ENCODE peak calls at places on chromosome 1, in nine cellular contexts. D is H1, N is ovary, Z is esophagus squamous epithelium, E is prostate gland, X is adrenal gland, U is body of pancreas, C is heart left ventricle, R is upper lobe of left lung. S is an unnamed sample.

GRCh38 chr1:145942891-145943290 is 14.9 kb downstream of the LIX1L start:
- DNase-seq in C (no peak), R (no peak), X (no peak), E (no peak), N (no peak), Z (no peak), D (no peak), U (no peak), S (no peak)

GRCh38 chr1:31955917-31956736 is 18.0 kb upstream of the PTP4A2 start:
- DNase-seq in C (peak; percentile 74), U (peak; percentile 80), R (no peak), D (no peak), Z (peak; percentile 57), N (peak; percentile 80), X (peak; percentile 84), E (peak; percentile 78), S (peak; percentile 86)

GRCh38 chr1:166237675-166238074 is 70.9 kb upstream of the FAM78B start:
- DNase-seq in C (no peak), D (no peak), Z (no peak), U (no peak), X (no peak), E (no peak), N (no peak), R (no peak), S (no peak)

GRCh38 chr1:58409826-58410225 is 136.7 kb downstream of the OMA1 start:
- DNase-seq in E (peak; percentile 5), R (no peak), D (no peak), N (no peak), U (no peak), X (no peak), C (no peak), Z (no peak), S (no peak)

GRCh38 chr1:219189021-219189824 is 15.5 kb downstream of the LYPLAL1 start:
- DNase-seq in C (no peak), X (no peak), R (no peak), D (no peak), U (no peak), N (no peak), E (no peak), Z (no peak), S (no peak)

GRCh38 chr1:109499661-109500536 is 6.0 kb downstream of the CYB561D1 start:
- DNase-seq in N (no peak), Z (no peak), E (no peak), D (no peak), X (no peak), C (no peak), U (peak; percentile 54), R (no peak), S (peak; percentile 67)

GRCh38 chr1:184626076-184627011 is 128.3 kb downstream of the EDEM3 start:
- DNase-seq in E (no peak), D (no peak), Z (no peak), X (peak; percentile 49), C (peak; percentile 43), R (no peak), U (no peak), N (peak; percentile 57), S (no peak)

GRCh38 chr1:27342778-27343638 is 1.2 kb downstream of the SYTL1 start:
- DNase-seq in X (no peak), C (no peak), D (no peak), E (peak; percentile 81), R (peak; percentile 87), N (no peak), Z (no peak), U (peak; percentile 88), S (no peak)

GRCh38 chr1:162690672-162691434 is 58.6 kb downstream of the DDR2 start:
- DNase-seq in D (peak; percentile 36), E (peak; percentile 68), Z (no peak), U (no peak), N (peak; percentile 57), R (no peak), X (peak; percentile 64), C (no peak), S (no peak)

GRCh38 chr1:77021637-77022036 is 154.4 kb downstream of the ST6GALNAC5 start:
- DNase-seq in Z (no peak), C (no peak), U (no peak), N (no peak), D (no peak), R (no peak), X (no peak), E (no peak), S (no peak)

GRCh38 chr1:33295023-33295422 is 25.9 kb downstream of the A3GALT2 start:
- DNase-seq in D (no peak), E (no peak), X (no peak), Z (no peak), U (peak; percentile 10), C (no peak), N (peak; percentile 48), R (peak; percentile 74), S (no peak)

GRCh38 chr1:33296082-33296458 is 24.8 kb downstream of the A3GALT2 start:
- DNase-seq in N (peak; percentile 24), R (no peak), C (no peak), E (no peak), U (peak; percentile 8), X (no peak), Z (no peak), D (no peak), S (no peak)

GRCh38 chr1:33294071-33295010 is 26.6 kb downstream of the A3GALT2 start:
- DNase-seq in Z (no peak), N (peak; percentile 28), U (peak; percentile 11), R (no peak), E (no peak), C (no peak), D (no peak), X (no peak), S (no peak)

GRCh38 chr1:33296824-33297223 is 24.1 kb downstream of the A3GALT2 start:
- DNase-seq in Z (no peak), U (peak; percentile 4), C (no peak), R (no peak), N (peak; percentile 15), E (no peak), X (no peak), D (no peak), S (no peak)

GRCh38 chr1:33295450-33296081 is 25.3 kb downstream of the A3GALT2 start:
- DNase-seq in U (peak; percentile 88), Z (no peak), E (peak; percentile 87), X (peak; percentile 87), N (peak; percentile 93), C (peak; percentile 81), R (no peak), D (peak; percentile 59), S (peak; percentile 92)
- TF ChIP-seq POLR2A in U (no peak), Z (no peak), E (no peak), X (no peak), N (peak; percentile 28), C (no peak), R (no peak), D (no peak), S (no peak)

DNA sequence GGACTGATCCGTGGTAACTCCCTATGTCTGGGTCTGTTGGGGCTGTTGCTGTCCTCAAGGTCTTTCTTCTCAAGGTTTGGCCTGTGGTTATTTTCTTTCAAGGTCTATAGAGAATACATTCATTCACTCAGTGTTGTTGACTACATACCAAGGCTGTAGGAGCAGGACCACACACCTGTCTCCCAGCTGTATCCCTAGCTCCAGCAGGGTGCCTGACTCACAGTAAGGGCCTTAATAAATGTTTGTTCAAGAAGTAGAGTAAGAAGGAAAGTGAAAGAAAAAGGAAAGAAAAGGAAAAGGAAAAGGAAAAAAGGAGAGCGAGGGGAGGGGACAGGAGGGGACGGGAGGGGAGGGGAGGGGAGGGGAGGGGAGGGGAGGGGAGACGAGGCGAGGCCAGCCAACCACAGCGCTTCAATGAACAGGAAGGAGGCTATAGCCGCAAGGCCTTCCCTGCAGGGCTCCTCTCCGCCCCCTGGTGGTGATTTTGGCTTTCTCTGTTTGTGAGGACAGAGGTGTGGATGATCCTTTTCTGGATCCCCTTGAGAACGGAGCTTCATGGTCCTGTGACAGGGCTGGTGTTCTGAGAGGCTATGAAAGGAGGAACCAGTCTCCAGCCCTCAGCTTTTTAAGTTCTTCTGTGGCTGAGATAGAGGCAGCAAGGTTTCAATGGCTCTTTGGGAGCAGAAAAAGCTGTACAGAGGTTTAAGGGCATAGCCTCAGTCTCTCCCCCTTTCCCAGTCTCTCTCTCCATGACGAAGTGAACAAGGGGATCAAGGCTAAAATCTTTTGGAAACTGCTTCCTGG is 30.6 kb upstream of the LCE5A start:
- DNase-seq in X (peak; percentile 24), C (no peak), Z (no peak), D (no peak), U (peak; percentile 34), N (no peak), E (no peak), R (no peak), S (peak; percentile 77)
- H3K9me3 ChIP-seq in X (no peaks in the 10 kb centered on the region), C (peaks cover 19% of the 10 kb centered on the region), Z (peaks cover 21% of the 10 kb centered on the region), D (peaks cover 66% of the 10 kb centered on the region), U (no peaks in the 10 kb centered on the region), N (no peaks in the 10 kb centered on the region), E (no peaks in the 10 kb centered on the region), R (peaks cover 3% of the 10 kb centered on the region), S (no peaks in the 10 kb centered on the region)

DNA sequence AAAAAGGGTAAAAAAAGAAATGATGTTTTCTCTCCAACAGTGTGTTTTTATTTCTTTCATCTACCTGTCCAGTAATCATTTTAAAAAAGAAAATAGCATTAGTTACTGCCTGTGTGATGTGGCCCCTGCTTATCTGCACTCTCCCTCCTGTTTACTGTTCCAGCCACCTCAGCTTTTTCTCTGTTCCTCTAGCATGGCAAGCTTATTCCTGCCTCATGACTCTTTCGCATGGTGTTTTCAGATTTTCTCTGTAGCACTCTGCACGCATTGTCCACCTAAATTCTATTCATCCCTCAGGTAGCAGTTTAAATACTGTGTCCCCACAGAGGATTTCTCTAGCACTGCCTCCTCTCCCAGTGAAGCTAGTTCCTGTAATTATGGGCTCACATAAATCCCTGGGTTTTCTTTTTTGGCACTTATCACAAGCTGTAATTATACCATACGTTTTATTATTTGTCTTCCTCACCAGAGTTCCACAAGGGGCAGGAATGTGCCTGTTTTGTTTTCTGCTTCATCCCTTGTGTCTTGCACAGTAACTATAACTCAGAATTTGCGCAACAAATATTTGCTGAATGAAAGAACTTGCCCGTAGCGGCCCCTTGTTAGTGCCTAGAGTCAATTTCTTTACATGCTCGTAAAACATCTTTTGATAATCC is 51.4 kb upstream of the LRIG2 start:
- DNase-seq in C (no peak), D (no peak), U (no peak), X (no peak), E (peak; percentile 74), Z (no peak), N (no peak), R (no peak), S (no peak)
- TF ChIP-seq CTCF in C (no peak), D (no peak), U (no peak), X (no peak), E (no peak), Z (no peak), N (no peak), R (no peak), S (no peak)

GRCh38 chr1:65165269-65166002 is 17.4 kb downstream of the AK4 start:
- DNase-seq in R (no peak), U (no peak), D (no peak), E (no peak), X (no peak), Z (no peak), N (no peak), C (peak; percentile 16), S (no peak)

GRCh38 chr1:65167544-65167943 is 19.5 kb downstream of the AK4 start:
- DNase-seq in R (no peak), N (no peak), Z (no peak), C (no peak), D (no peak), E (no peak), U (no peak), X (no peak), S (no peak)

GRCh38 chr1:65168867-65169266 is 20.9 kb downstream of the AK4 start:
- DNase-seq in X (no peak), R (no peak), D (no peak), Z (no peak), U (no peak), E (no peak), C (no peak), N (no peak), S (no peak)

GRCh38 chr1:65164633-65165032 is 16.6 kb downstream of the AK4 start:
- DNase-seq in U (no peak), N (no peak), C (no peak), D (no peak), R (no peak), X (no peak), Z (no peak), E (no peak), S (no peak)

GRCh38 chr1:65166572-65167305 is 18.7 kb downstream of the AK4 start:
- DNase-seq in E (no peak), N (no peak), D (no peak), R (no peak), Z (no peak), X (no peak), C (peak; percentile 21), U (no peak), S (no peak)
- TF ChIP-seq POLR2A in E (no peak), N (no peak), D (no peak), R (no peak), Z (no peak), X (no peak), C (no peak), U (no peak), S (no peak)